ENCODE peak calls at places on chromosomes 6 and 20, in ten cellular contexts. R is right lobe of liver, K is IMR-90, C is spleen, M is heart left ventricle, U is sigmoid colon, H is NB4, D is upper lobe of left lung, Z is adrenal gland, V is transverse colon. S is an unnamed sample.

GRCh38 chr6:170295519-170296422 is 4.9 kb upstream of the DLL1 start:
- DNase-seq in U (no peak), M (no peak), K (no peak), H (peak; percentile 73), D (peak; percentile 90), C (peak; percentile 85), R (peak; percentile 59), Z (no peak), V (peak; percentile 49), S (no peak)

GRCh38 chr6:65650086-65650485 is 56.9 kb downstream of the EYS start:
- DNase-seq in K (no peak), M (no peak), D (no peak), C (no peak), Z (no peak), H (no peak), V (no peak), U (no peak), R (no peak), S (no peak)

GRCh38 chr6:105319331-105319730 is 83.6 kb downstream of the PREP start:
- DNase-seq in D (no peak), H (no peak), R (no peak), V (no peak), U (no peak), Z (no peak), M (no peak), K (peak; percentile 21), C (no peak), S (no peak)

GRCh38 chr6:15501806-15502450 is 160.9 kb downstream of the DTNBP1 start:
- DNase-seq in C (no peak), K (peak; percentile 81), D (no peak), V (peak; percentile 18), U (peak; percentile 81), R (no peak), Z (peak; percentile 75), H (no peak), M (no peak), S (peak; percentile 85)

GRCh38 chr20:4666001-4666470 is 55.7 kb upstream of the PRND start:
- DNase-seq in H (peak; percentile 92), M (no peak), Z (no peak), R (no peak), C (no peak), D (no peak), U (no peak), K (peak; percentile 49), V (peak; percentile 23), S (no peak)

GRCh38 chr20:10919549-10920140 is 245.8 kb upstream of the JAG1 start:
- DNase-seq in M (no peak), D (no peak), K (peak; percentile 86), Z (no peak), R (no peak), U (peak; percentile 64), H (no peak), V (no peak), C (no peak), S (no peak)

GRCh38 chr20:50304883-50305635 is 114.4 kb downstream of the CEBPB start:
- DNase-seq in U (peak; percentile 100), K (peak; percentile 99), V (peak; percentile 82), H (no peak), R (peak; percentile 95), C (peak; percentile 75), D (peak; percentile 91), Z (peak; percentile 98), M (peak; percentile 85), S (peak; percentile 97)

GRCh38 chr6:67112120-67112519 is 1405.1 kb upstream of the EYS start:
- DNase-seq in R (no peak), M (no peak), H (no peak), U (no peak), V (no peak), Z (no peak), D (no peak), K (no peak), C (no peak), S (no peak)

GRCh38 chr6:42564496-42564890 is 664 bp downstream of the UBR2 start:
- DNase-seq in R (no peak), K (no peak), Z (no peak), D (no peak), H (no peak), U (no peak), C (no peak), V (no peak), M (no peak), S (no peak)

GRCh38 chr6:42566614-42567208 is 2.9 kb downstream of the UBR2 start:
- DNase-seq in V (no peak), U (no peak), H (no peak), K (no peak), R (no peak), C (no peak), M (no peak), D (no peak), Z (no peak), S (no peak)

GRCh38 chr6:42561986-42562385 is 1.8 kb upstream of the UBR2 start:
- DNase-seq in K (no peak), V (no peak), R (no peak), Z (no peak), D (no peak), M (no peak), U (no peak), C (no peak), H (no peak), S (no peak)

GRCh38 chr6:42562788-42563187 is 1.0 kb upstream of the UBR2 start:
- DNase-seq in U (no peak), M (no peak), D (no peak), C (no peak), Z (no peak), V (no peak), R (no peak), K (no peak), H (no peak), S (no peak)

DNA sequence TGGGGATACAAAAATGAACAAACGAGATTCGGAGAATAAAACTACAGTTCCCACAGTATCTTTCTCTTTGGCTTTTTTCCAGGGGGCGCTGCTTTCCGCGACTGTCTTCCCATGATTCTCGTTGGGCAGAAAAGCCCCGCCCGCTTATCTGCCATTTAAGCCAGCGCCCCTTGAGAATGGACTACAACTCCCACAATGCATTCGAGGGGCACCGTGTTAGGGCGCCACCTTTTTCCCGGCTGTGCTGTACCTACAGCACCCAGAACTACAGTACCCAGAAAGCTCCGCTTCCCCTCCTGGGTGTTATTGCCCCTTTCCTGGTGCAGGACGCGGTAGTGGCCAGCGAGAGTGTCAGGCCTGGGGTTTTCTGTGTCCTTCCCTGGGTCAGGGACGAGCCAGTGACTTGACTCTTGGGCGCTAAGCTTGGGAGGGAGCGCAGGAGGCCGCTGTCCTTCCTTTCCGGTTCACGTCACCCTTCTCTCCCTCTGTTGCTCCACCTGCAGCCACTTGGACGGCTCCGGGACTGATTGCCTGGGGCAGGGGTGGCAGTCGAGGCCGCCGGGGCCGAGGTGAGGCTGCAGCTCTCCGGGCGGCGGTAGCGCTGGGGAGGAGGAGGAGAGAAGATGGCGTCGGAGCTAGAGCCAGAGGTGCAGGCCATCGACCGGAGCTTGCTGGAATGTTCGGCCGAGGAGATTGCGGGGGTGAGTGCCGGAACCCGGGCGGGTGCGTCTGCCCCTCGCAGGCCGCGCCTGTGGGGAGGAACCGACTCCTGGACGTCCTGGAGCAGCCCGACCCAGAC is at the start of gene UBR2:
- DNase-seq in V (peak; percentile 97), K (peak; percentile 99), C (peak; percentile 96), Z (peak; percentile 100), M (peak; percentile 98), H (peak; percentile 100), R (peak; percentile 96), D (peak; percentile 90), U (peak; percentile 99), S (peak; percentile 99)
- TF ChIP-seq POLR2A in V (peak; percentile 97), K (no peak), C (peak; percentile 91), Z (peak; percentile 95), M (peak; percentile 7), H (peak; percentile 73), R (peak; percentile 96), D (peak; percentile 96), U (peak; percentile 81), S (no peak)

DNA sequence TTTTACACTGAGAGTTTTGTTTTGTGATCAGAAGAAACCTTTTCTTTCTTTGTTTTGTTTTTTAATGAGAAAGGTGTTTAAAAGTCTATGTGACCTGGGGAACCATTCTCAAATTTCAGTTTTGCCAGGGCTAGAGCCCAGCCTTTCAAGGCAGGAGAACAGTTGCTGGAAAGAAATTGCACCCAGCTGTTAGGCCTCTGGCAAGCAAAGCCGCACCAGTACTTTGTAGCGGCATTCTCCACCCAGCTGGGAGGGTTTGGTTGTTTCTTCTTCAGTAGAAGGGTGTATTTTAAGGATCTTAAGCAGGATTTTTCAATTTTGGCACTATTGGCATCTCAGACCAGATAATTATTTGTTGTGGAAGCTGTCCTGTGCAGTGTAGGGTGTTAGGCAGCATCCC is 16.6 kb upstream of the MAPK13 start:
- DNase-seq in D (no peak), C (no peak), K (no peak), V (no peak), Z (no peak), U (no peak), H (no peak), R (no peak), M (no peak), S (no peak)
- H3K4me3 ChIP-seq in D (no peak overlapping the region), C (no peak overlapping the region), K (no peak overlapping the region), V (no peak overlapping the region), Z (no peak overlapping the region), U (no peak overlapping the region), H (no peak overlapping the region), R (no peak overlapping the region), M (no peak overlapping the region), S (no peak overlapping the region)

GRCh38 chr6:26232306-26232949 is 132.6 kb upstream of the BTN3A2 start:
- DNase-seq in Z (no peak), C (no peak), V (no peak), M (no peak), D (no peak), U (no peak), K (no peak), R (no peak), H (no peak), S (no peak)

GRCh38 chr6:26230336-26230735 is 134.7 kb upstream of the BTN3A2 start:
- DNase-seq in H (no peak), D (no peak), C (no peak), Z (no peak), V (no peak), M (no peak), U (no peak), K (no peak), R (no peak), S (no peak)

GRCh38 chr6:26232950-26233607 is 131.9 kb upstream of the BTN3A2 start:
- DNase-seq in C (peak; percentile 85), K (peak; percentile 79), M (no peak), R (no peak), D (no peak), H (peak; percentile 49), U (no peak), V (no peak), Z (no peak), S (no peak)

GRCh38 chr6:26233608-26234420 is 131.2 kb upstream of the BTN3A2 start:
- DNase-seq in Z (peak; percentile 83), C (peak; percentile 93), D (peak; percentile 58), U (peak; percentile 76), M (peak; percentile 50), K (peak; percentile 63), H (peak; percentile 92), R (no peak), V (peak; percentile 75), S (peak; percentile 89)

GRCh38 chr6:26231006-26231587 is 133.9 kb upstream of the BTN3A2 start:
- DNase-seq in D (no peak), V (no peak), C (no peak), H (no peak), M (no peak), U (no peak), Z (no peak), R (no peak), K (no peak), S (no peak)
- TF ChIP-seq POLR2A in D (no peak), V (no peak), C (no peak), H (no peak), M (no peak), U (no peak), Z (no peak), R (no peak), K (no peak), S (no peak)

GRCh38 chr20:20366896-20367680 is 816 bp upstream of the INSM1 start:
- DNase-seq in K (no peak), V (no peak), H (no peak), D (peak; percentile 77), C (no peak), Z (peak; percentile 61), R (no peak), U (no peak), M (no peak), S (no peak)
- H3K4me3 ChIP-seq in K (no peak overlapping the region), V (peak overlapping the region; percentile 24), H (no peak overlapping the region), D (peak overlapping the region; percentile 20), C (peak overlapping the region; percentile 15), Z (peak overlapping the region; percentile 36), R (no peak overlapping the region), U (peak overlapping the region; percentile 11), M (no peak overlapping the region), S (no peak overlapping the region)

S was measured in lower leg skin.